ENCODE peak calls at places on chromosomes 2 and 18, in five cellular contexts. W, Q, D, G and A are unnamed samples.

GRCh38 chr2:160388464-160389263 is 104.9 kb downstream of the RBMS1 start:
- DNase-seq in W (no peak), Q (peak; percentile 67), D (no peak), G (peak; percentile 55), A (no peak)

GRCh38 chr2:206305523-206306245 is 31.2 kb downstream of the ZDBF2 start:
- DNase-seq in W (no peak), Q (no peak), D (no peak), G (no peak), A (no peak)

GRCh38 chr2:232901711-232902578 is 31.9 kb downstream of the SNORC start:
- DNase-seq in W (peak; percentile 81), Q (no peak), D (no peak), G (no peak), A (peak; percentile 81)

GRCh38 chr2:46394649-46395510 is 84.5 kb upstream of the TMEM247 start:
- DNase-seq in W (peak; percentile 50), Q (no peak), D (no peak), G (no peak), A (no peak)

GRCh38 chr2:17373736-17374135 is 144.5 kb downstream of the RAD51AP2 start:
- DNase-seq in W (peak; percentile 64), Q (no peak), D (no peak), G (no peak), A (no peak)

GRCh38 chr2:29518988-29519925 is 402.1 kb downstream of the ALK start:
- DNase-seq in W (peak; percentile 58), Q (no peak), D (no peak), G (no peak), A (peak; percentile 52)

GRCh38 chr2:174117951-174118930 is 130.1 kb downstream of the OLA1 start:
- DNase-seq in W (peak; percentile 70), Q (no peak), D (no peak), G (no peak), A (no peak)

GRCh38 chr2:26897807-26898479 is 50.0 kb downstream of the DPYSL5 start:
- DNase-seq in W (no peak), Q (no peak), D (no peak), G (no peak), A (no peak)

GRCh38 chr2:133801956-133802355 is 233.7 kb upstream of the NCKAP5 start:
- DNase-seq in W (no peak), Q (no peak), D (no peak), G (no peak), A (no peak)

GRCh38 chr2:119085613-119086012 is 72.9 kb downstream of the C1QL2 start:
- DNase-seq in W (no peak), Q (no peak), D (no peak), G (no peak), A (no peak)

GRCh38 chr2:33033524-33034150 is 86.9 kb downstream of the LTBP1 start:
- DNase-seq in W (peak; percentile 42), Q (no peak), D (peak; percentile 56), G (no peak), A (no peak)

GRCh38 chr2:164015328-164016123 is 279.7 kb upstream of the FIGN start:
- DNase-seq in W (no peak), Q (no peak), D (no peak), G (no peak), A (peak; percentile 98)

GRCh38 chr18:12352188-12352587 is 24.8 kb downstream of the AFG3L2 start:
- DNase-seq in W (no peak), Q (no peak), D (no peak), G (no peak), A (no peak)

GRCh38 chr18:55573386-55573785 is 14.6 kb downstream of the TCF4 start:
- DNase-seq in W (no peak), Q (no peak), D (no peak), G (no peak), A (no peak)

GRCh38 chr2:83368916-83369315 is 1090.2 kb downstream of the SUCLG1 start:
- DNase-seq in W (no peak), Q (no peak), D (no peak), G (no peak), A (no peak)

GRCh38 chr2:231648579-231649174 is 56.0 kb downstream of the TEX44 start:
- DNase-seq in W (peak; percentile 52), Q (peak; percentile 63), D (peak; percentile 76), G (peak; percentile 87), A (no peak)

GRCh38 chr2:210460863-210461227 is 15.7 kb downstream of the LANCL1 start:
- DNase-seq in W (no peak), Q (no peak), D (no peak), G (no peak), A (no peak)

GRCh38 chr2:58289029-58289428 is 47.9 kb upstream of the FANCL start:
- DNase-seq in W (peak; percentile 79), Q (no peak), D (no peak), G (no peak), A (no peak)

GRCh38 chr18:8625693-8626092 is 16.5 kb downstream of the RAB12 start:
- DNase-seq in W (no peak), Q (no peak), D (no peak), G (no peak), A (no peak)

DNA sequence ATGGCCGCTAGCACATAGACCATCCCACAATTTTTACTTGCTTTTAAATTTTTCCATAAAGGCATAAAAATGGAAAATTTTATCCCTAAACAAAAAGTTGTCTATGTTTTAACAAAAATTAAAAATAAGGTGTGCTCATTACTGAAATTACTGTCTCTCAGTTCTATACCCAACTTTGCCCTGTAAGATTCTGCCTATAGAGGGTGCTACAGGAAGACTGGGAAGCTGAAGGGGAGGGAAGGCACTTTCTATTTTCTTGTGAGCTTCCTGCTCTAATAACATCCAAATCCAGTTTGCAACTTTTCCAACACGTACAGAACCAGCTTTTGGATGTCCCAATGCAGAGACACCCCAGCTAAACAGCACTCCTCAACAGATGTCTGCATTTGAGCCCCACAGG is 666.9 kb downstream of the PLCL1 start:
- DNase-seq in W (no peak), Q (no peak), D (peak; percentile 8), G (no peak), A (no peak)
- TF ChIP-seq CTCF in W (peak; percentile 56), Q (no peak), D (no peak), G (peak; percentile 13), A (peak; percentile 41)

GRCh38 chr18:44943201-44943881 is 262.7 kb downstream of the SETBP1 start:
- DNase-seq in W (peak; percentile 63), Q (no peak), D (no peak), G (no peak), A (peak; percentile 70)
- H3K4me3 ChIP-seq in W (no peak overlapping the region), Q (no peak overlapping the region), D (no peak overlapping the region), G (no peak overlapping the region), A (no peak overlapping the region)

GRCh38 chr18:61602836-61603235 is 269.6 kb downstream of the CDH20 start:
- DNase-seq in W (no peak), Q (no peak), D (no peak), G (no peak), A (no peak)
- H3K36me3 ChIP-seq in W (peaks cover 11% of the 10 kb centered on the region), Q (no peaks in the 10 kb centered on the region), D (no peaks in the 10 kb centered on the region), G (no peaks in the 10 kb centered on the region), A (no peaks in the 10 kb centered on the region)

GRCh38 chr2:201058914-201059313 is 12.6 kb downstream of the HYCC2 start:
- DNase-seq in W (no peak), Q (no peak), D (no peak), G (no peak), A (no peak)
- TF ChIP-seq CTCF in W (no peak), Q (no peak), D (no peak), G (no peak), A (no peak)

GRCh38 chr2:14480120-14480519 is 152.4 kb upstream of the LRATD1 start:
- DNase-seq in W (no peak), Q (no peak), D (no peak), G (no peak), A (no peak)
- H3K4me3 ChIP-seq in W (no peak overlapping the region), Q (no peak overlapping the region), D (no peak overlapping the region), G (no peak overlapping the region), A (no peak overlapping the region)

DNA sequence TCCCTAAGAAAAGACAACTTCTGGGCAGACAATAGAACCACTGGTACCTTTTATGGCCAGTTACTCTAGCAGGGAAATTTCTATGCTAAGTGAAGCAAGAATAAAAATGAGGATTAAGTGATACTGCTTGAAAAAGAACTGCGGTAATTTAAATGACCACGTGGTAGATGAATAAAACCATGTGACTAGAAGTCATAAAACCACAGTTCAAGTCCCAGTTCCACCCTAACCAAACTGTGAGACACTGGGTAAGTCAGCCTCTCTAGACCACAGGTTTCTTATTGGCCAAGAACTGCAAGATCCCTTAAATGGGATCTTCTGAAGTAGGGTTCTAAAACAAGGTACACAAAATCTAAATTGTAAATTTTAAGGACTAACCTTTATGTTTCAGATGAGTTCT is 12.7 kb downstream of the TMEM237 start:
- DNase-seq in W (no peak), Q (no peak), D (no peak), G (no peak), A (no peak)
- H3K36me3 ChIP-seq in W (peaks cover 37% of the 10 kb centered on the region), Q (peaks cover 95% of the 10 kb centered on the region), D (peaks cover 45% of the 10 kb centered on the region), G (peaks cover 69% of the 10 kb centered on the region), A (no peaks in the 10 kb centered on the region)

GRCh38 chr18:25561923-25562322 is 210.0 kb upstream of the ZNF521 start:
- DNase-seq in W (peak; percentile 3), Q (no peak), D (peak; percentile 62), G (no peak), A (no peak)
- TF ChIP-seq CTCF in W (peak; percentile 53), Q (no peak), D (peak; percentile 38), G (peak; percentile 17), A (peak; percentile 11)

DNA sequence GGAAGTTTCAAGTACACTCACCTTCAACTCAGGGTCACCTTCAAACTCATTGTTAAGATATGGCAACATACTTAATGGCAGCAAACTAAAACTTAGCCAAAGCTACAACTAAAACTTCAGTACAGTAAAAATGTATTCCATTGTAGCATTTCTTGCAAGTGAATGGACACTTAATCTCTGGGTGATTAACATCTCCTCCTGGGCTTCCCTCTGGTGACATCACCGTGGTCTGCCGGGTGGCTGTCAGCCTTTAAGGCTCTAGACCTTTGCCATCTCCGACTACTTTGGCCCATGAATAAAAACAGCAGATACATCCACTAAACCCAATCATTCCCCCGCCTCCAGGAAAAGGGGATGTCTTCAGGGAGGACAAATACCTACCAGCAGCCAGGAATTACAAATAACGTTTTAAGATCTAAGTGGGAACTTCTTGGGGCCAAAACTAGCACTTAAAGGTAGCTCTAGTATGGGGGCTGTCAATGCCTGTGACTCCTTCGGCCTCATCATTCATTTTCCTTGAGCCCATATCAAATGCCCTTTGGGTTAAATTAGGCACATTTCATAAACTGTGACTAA is 1.2 kb downstream of the TFCP2L1 start:
- DNase-seq in W (peak; percentile 41), Q (no peak), D (no peak), G (no peak), A (no peak)
- H3K4me3 ChIP-seq in W (peak overlapping the region; percentile 63), Q (peak overlapping the region; percentile 53), D (no peak overlapping the region), G (peak overlapping the region; percentile 60), A (peak overlapping the region; percentile 55)

DNA sequence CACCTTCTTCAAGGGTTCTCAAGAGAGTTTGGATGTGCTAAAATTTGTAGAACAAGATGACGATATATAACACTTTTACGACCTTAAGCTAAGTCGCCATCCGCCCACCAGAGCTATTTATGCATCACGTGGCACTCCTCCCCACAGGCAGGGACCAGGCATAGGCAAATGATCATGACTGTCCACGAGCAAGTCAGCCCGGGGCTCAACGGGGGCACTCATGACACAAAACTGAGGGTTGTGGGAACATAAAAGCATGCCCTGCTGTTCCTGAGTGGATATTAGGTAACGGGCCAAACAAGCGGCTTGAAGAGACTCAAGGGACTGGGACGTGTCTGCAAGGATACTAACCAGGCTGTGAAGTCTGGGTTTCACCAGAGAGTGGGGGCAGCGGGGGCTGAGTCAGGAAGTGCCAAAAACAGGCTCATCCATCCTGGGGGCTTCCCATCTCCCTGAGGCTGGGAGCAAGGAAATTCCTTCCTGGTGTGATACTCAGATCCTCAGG is 58.1 kb downstream of the FAM178B start:
- DNase-seq in W (peak; percentile 39), Q (peak; percentile 56), D (no peak), G (no peak), A (no peak)
- H3K36me3 ChIP-seq in W (no peaks in the 10 kb centered on the region), Q (no peaks in the 10 kb centered on the region), D (no peaks in the 10 kb centered on the region), G (no peaks in the 10 kb centered on the region), A (no peaks in the 10 kb centered on the region)